ENCODE peak calls at places on chromosomes 2 and 18, in six cellular contexts. B is testis, Q is upper lobe of right lung, A is A549, M is dorsolateral prefrontal cortex, L is astrocyte. G is an unnamed sample.

GRCh38 chr2:69495008-69495407 is 57.8 kb upstream of the NFU1 start:
- DNase-seq in B (no peak), L (no peak), A (no peak), Q (no peak), M (no peak), G (no peak)

GRCh38 chr2:23754970-23755369 is 172.0 kb downstream of the ATAD2B start:
- DNase-seq in M (no peak), L (no peak), A (no peak), Q (no peak), B (no peak), G (no peak)

GRCh38 chr2:88967844-88968243 is 276.4 kb downstream of the RPIA start:
- DNase-seq in B (no peak), L (no peak), M (no peak), Q (no peak), A (peak), G (peak)

GRCh38 chr2:184449760-184450159 is 148.6 kb upstream of the ZNF804A start:
- DNase-seq in Q (no peak), M (no peak), A (no peak), B (no peak), L (no peak), G (no peak)

GRCh38 chr2:108587621-108588020 is 53.4 kb downstream of the LIMS1 start:
- DNase-seq in B (no peak), M (no peak), L (peak), Q (no peak), A (peak), G (peak)

GRCh38 chr18:8868276-8868675 is 162.9 kb downstream of the MTCL1 start:
- DNase-seq in M (no peak), A (no peak), Q (no peak), B (no peak), L (no peak), G (no peak)

GRCh38 chr2:25201265-25201664 is 32.9 kb upstream of the POMC start:
- DNase-seq in B (peak), L (no peak), Q (no peak), M (no peak), A (peak), G (no peak)

GRCh38 chr2:84716564-84716963 is 164.3 kb downstream of the TRABD2A start:
- DNase-seq in A (no peak), M (no peak), Q (no peak), B (no peak), L (no peak), G (no peak)

GRCh38 chr2:55550368-55551102 is 31.0 kb downstream of the CFAP36 start:
- DNase-seq in L (peak), Q (no peak), M (no peak), B (no peak), A (no peak), G (peak)

GRCh38 chr2:39665811-39666488 is at the start of gene TMEM178A:
- DNase-seq in Q (no peak), A (no peak), M (peak), L (no peak), B (no peak), G (no peak)

GRCh38 chr18:59540356-59540755 is 156.9 kb downstream of the CCBE1 start:
- DNase-seq in B (no peak), Q (no peak), M (no peak), A (no peak), L (no peak), G (peak)

GRCh38 chr2:69012310-69013122 is 463 bp upstream of the ANTXR1 start:
- DNase-seq in Q (peak), L (peak), B (peak), A (peak), M (peak), G (no peak)

GRCh38 chr18:79530821-79531220 is 135.1 kb downstream of the NFATC1 start:
- DNase-seq in M (no peak), L (no peak), A (no peak), Q (peak), B (no peak), G (no peak)

GRCh38 chr2:81087646-81088045 is 783.1 kb upstream of the LRRTM1 start:
- DNase-seq in L (no peak), Q (no peak), A (no peak), M (no peak), B (no peak), G (no peak)

GRCh38 chr2:85430780-85431601 is 12.5 kb downstream of the SH2D6 start:
- DNase-seq in M (peak), B (no peak), A (no peak), Q (no peak), L (no peak), G (no peak)

GRCh38 chr18:44729631-44730101 is 49.0 kb downstream of the SETBP1 start:
- DNase-seq in B (no peak), Q (no peak), M (no peak), L (peak), A (no peak), G (peak)

GRCh38 chr2:120620025-120620793 is 115.5 kb upstream of the GLI2 start:
- DNase-seq in B (no peak), L (peak), M (no peak), Q (no peak), A (peak), G (peak)

GRCh38 chr2:190858817-190859216 is 21.8 kb upstream of the GLS start:
- DNase-seq in A (no peak), B (no peak), L (peak), Q (no peak), M (no peak), G (peak)

GRCh38 chr2:85273732-85274731 is 53.8 kb downstream of the TGOLN2 start:
- DNase-seq in Q (no peak), A (peak), M (no peak), L (peak), B (peak), G (peak)

GRCh38 chr2:84022810-84023431 is 436.2 kb downstream of the SUCLG1 start:
- DNase-seq in B (peak), M (no peak), Q (no peak), A (peak), L (peak), G (peak)

GRCh38 chr2:10514743-10515142 is 66.6 kb upstream of the ODC1 start:
- DNase-seq in A (peak), M (no peak), L (peak), B (no peak), Q (no peak), G (peak)

DNA sequence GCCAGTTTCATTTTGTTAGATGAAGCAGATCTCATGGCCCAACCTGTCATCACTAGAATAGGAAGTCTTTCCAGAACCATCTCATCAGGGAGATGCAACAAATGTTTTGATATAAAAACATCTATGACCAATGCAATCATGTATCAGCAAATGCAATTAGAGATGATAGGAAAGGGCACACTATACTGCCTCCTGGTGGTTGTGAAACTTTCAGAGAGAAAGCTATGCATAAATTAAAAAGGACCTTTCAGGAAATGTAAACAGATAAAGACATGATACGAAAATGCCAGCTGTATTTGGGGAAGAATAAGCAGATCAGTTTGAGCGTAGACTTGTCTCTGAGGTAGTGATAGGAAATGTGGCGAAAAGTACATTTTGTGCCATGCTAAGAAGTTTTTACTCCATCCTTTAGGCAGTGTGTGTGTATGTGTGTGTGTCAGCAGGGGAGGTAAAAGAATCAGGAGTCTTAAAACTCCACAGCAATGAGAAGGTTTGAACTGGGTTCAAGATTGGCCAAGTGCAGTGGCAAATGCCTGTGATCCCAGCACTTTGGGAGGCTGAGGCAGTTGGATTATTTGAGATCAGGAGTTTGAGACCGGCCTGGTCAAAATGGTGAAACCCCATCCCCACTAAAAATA is 479.3 kb downstream of the CPS1 start:
- DNase-seq in M (no peak), B (peak), L (peak), A (peak), Q (no peak), G (peak)
- TF ChIP-seq CTCF in M (peak), B (peak), L (peak), A (peak), Q (peak), G (peak)

DNA sequence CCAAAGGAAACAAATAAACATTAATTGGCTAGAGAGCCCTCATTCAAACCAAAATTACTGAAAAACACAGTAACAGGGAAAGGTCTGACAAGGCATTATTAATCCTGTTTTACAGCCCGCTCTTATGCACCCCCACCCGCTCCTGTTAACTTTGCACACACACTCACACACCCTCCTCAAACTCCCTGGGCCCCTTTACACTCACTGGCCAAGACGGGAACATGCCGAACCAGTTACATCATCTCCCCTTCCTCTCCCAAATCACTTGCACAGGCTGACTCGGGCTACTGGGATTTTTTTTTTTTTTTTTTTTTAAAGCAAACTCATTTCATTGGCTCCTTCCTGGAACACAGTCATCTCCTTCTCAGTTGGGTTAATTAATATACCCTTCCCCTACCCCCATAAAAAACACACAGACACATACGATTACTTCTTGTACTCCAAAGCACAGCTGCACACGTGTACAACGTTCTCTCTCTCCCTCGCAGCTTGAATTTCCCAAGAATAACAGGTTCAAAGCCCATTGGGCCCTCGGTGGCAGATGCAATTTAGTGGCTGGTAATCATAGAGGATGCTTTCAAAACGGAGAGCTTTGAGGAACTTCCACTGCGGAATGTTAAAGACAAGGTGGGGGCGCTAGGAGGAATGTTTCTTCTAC is 31.8 kb downstream of the KLF7 start:
- DNase-seq in A (peak), M (peak), B (peak), Q (peak), L (peak), G (peak)
- H3K4me3 ChIP-seq in A (no peak), M (no peak), B (no peak), Q (no peak), L (peak), G (no peak)

DNA sequence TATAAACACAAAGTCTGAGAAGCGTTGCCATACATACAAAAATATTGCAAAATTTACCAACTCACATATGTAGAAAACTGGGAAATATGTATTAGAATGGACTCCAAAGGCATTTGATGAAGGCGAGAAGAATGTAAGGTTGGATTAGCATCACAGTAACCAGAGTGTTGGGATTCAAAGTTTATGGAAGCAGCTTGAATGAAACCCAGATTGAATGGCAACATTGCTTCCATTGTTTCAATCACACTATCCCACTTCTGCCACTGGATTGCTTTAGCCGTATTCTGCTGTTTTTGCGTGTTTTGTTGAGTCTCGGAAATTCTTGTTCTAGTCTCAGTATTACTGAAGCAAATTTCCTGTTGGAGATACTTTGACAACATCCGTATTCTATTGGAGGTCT is 609.0 kb upstream of the LRATD1 start:
- DNase-seq in A (no peak), B (no peak), M (no peak), L (no peak), Q (no peak), G (no peak)
- TF ChIP-seq CTCF in A (no peak), B (no peak), M (no peak), L (no peak), Q (no peak), G (no peak)

GRCh38 chr2:233082222-233082933 is 22.2 kb downstream of the INPP5D start:
- DNase-seq in M (no peak), B (peak), Q (peak), A (no peak), L (no peak), G (no peak)
- H3K4me3 ChIP-seq in M (no peak), B (no peak), Q (no peak), A (no peak), L (no peak), G (no peak)

GRCh38 chr2:42274872-42275271 is 86.1 kb downstream of the COX7A2L start:
- DNase-seq in L (no peak), Q (no peak), A (no peak), B (no peak), M (no peak), G (peak)
- TF ChIP-seq CTCF in L (no peak), Q (no peak), A (no peak), B (no peak), M (no peak), G (no peak)

DNA sequence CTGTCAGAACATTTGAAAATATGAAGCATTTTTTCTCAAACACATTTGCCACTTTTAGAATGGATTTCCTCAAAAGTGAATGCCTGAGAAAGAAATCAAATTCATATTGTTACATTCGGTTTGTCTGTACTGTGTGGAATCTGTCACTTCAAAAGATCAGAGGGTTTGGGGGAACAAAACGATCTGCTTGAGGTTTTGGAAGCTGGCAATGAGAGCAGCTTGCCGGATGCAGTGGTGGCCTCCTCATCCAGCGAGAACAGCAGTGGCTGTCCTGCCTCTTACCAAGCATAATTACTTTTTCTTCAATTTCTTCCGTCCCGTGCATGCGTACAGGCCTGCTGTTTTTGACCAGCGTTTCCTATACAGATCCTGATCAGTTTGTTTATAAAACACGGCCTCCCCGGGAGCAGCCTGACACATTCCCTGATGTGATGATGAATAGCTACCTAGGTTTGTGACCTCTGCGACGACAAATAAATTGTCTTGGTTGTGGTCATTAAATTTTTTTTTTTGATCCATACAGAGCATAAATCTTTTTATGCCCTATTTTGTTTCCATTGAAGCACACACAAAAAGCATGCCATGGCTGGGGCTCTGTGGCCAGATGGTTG is 45.2 kb downstream of the ITGA6 start:
- DNase-seq in A (no peak), M (no peak), B (no peak), L (no peak), Q (no peak), G (no peak)
- H3K4me3 ChIP-seq in A (no peak), M (no peak), B (no peak), L (no peak), Q (no peak), G (no peak)

DNA sequence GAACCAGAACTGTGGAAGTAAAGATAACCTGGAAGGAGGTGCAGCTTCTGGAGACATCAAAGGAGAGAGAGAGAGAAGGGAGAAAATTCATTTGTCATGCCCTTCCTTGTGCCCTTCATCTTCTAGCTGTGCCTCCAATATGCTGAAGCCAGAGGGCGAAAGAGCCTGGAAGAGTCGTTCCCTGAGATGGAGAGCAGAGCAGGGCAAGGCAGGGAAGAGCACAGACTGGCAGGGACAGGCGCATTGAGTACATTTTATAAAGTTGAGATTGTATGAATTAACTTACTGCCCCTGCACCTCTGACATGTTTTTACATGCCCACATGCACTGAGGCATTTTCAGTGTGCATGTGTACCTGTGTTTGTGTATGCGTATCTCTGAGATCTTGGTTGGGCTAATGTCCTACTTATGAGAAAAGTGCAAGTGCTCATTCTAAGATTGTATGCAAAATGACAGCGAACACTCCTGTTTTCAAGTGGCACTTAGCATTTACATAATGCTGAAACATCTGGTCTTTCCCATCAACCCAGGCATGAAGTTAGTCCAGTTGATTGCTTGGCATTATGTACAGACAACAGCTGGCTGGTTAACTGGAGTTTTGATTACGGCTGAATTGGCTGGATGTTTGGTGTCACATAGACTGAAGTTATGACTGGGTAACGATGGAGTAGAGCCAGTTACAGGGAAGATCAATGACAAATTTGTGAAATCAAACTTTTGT is 23.7 kb upstream of the MMADHC start:
- DNase-seq in Q (no peak), A (peak), L (no peak), M (no peak), B (no peak), G (peak)
- TF ChIP-seq CTCF in Q (no peak), A (no peak), L (no peak), M (no peak), B (no peak), G (no peak)

GRCh38 chr2:100814043-100814442 is 5.9 kb upstream of the NPAS2 start:
- DNase-seq in A (no peak), L (no peak), B (no peak), M (no peak), Q (no peak), G (no peak)
- H3K4me3 ChIP-seq in A (no peak), L (no peak), B (no peak), M (no peak), Q (no peak), G (no peak)

G was measured in cardiac fibroblast.